ENCODE peak calls at places on chromosomes 12 and 14, in nine cellular contexts. P, L, Y, M, B, O, K, J and C are unnamed samples. For H3K4me1, the result is how much of the 10 kb centered on the place peaks cover.

GRCh38 chr12:93868771-93869170 is 191.6 kb downstream of the CRADD start:
- DNase-seq in P (no peak), L (no peak), Y (no peak), M (no peak), B (no peak), O (no peak), K (no peak), J (no peak), C (no peak)

GRCh38 chr12:57268264-57268663 is 17.3 kb upstream of the STAC3 start:
- DNase-seq in P (no peak), L (no peak), Y (no peak), M (no peak), B (no peak), O (no peak), K (no peak), J (no peak), C (no peak)

GRCh38 chr14:24275524-24276139 is 4.2 kb upstream of the RABGGTA start:
- DNase-seq in P (no peak), L (no peak), Y (no peak), M (no peak), B (no peak), O (no peak), K (peak), J (no peak), C (no peak)

GRCh38 chr12:5295966-5296365 is 135.9 kb upstream of the NTF3 start:
- DNase-seq in P (no peak), L (no peak), Y (no peak), M (no peak), B (no peak), O (no peak), K (no peak), J (no peak), C (no peak)

GRCh38 chr12:38586652-38587219 is 270.2 kb downstream of the ALG10B start:
- DNase-seq in P (no peak), L (no peak), Y (no peak), M (no peak), B (no peak), O (no peak), K (no peak), J (no peak), C (no peak)

GRCh38 chr12:51726931-51727330 is 121.6 kb downstream of the FIGNL2 start:
- DNase-seq in P (no peak), L (no peak), Y (no peak), M (no peak), B (no peak), O (no peak), K (no peak), J (peak), C (no peak)

GRCh38 chr14:21852061-21852664 is 178.5 kb upstream of the OR4E1 start:
- DNase-seq in P (no peak), L (no peak), Y (peak), M (peak), B (peak), O (peak), K (peak), J (peak), C (peak)

GRCh38 chr14:69204753-69205152 is 13.5 kb downstream of the EXD2 start:
- DNase-seq in P (no peak), L (no peak), Y (no peak), M (no peak), B (no peak), O (no peak), K (no peak), J (peak), C (no peak)

GRCh38 chr14:76083796-76084195 is 67.9 kb upstream of the GPATCH2L start:
- DNase-seq in P (no peak), L (no peak), Y (no peak), M (no peak), B (no peak), O (no peak), K (no peak), J (no peak), C (no peak)

GRCh38 chr12:109524466-109525278 is 47.2 kb downstream of the UBE3B start:
- DNase-seq in P (no peak), L (no peak), Y (no peak), M (no peak), B (no peak), O (no peak), K (no peak), J (no peak), C (no peak)

GRCh38 chr14:58777541-58777979 is 139.8 kb downstream of the DACT1 start:
- DNase-seq in P (no peak), L (no peak), Y (no peak), M (no peak), B (no peak), O (no peak), K (no peak), J (no peak), C (no peak)

GRCh38 chr14:83347874-83348273 is 1814.2 kb upstream of the SEL1L start:
- DNase-seq in P (no peak), L (no peak), Y (no peak), M (no peak), B (no peak), O (no peak), K (no peak), J (no peak), C (no peak)

GRCh38 chr12:122757568-122757967 is 4.9 kb downstream of the DENR start:
- DNase-seq in P (no peak), L (no peak), Y (no peak), M (no peak), B (no peak), O (no peak), K (no peak), J (no peak), C (no peak)

GRCh38 chr12:28936221-28936620 is 212.9 kb upstream of the FAR2 start:
- DNase-seq in P (no peak), L (no peak), Y (no peak), M (no peak), B (no peak), O (no peak), K (no peak), J (no peak), C (no peak)

GRCh38 chr12:47110706-47111391 is 31.1 kb upstream of the AMIGO2 start:
- DNase-seq in P (no peak), L (no peak), Y (no peak), M (no peak), B (no peak), O (no peak), K (no peak), J (no peak), C (no peak)

GRCh38 chr14:20516921-20517320 is 11.6 kb downstream of the RNASE10 start:
- DNase-seq in P (no peak), L (no peak), Y (no peak), M (no peak), B (no peak), O (no peak), K (no peak), J (peak), C (no peak)

GRCh38 chr12:96108321-96108720 is 72.9 kb upstream of the LTA4H start:
- DNase-seq in P (peak), L (no peak), Y (peak), M (peak), B (no peak), O (no peak), K (no peak), J (peak), C (peak)

GRCh38 chr14:53741379-53742225 is 215.0 kb downstream of the BMP4 start:
- DNase-seq in P (no peak), L (no peak), Y (no peak), M (no peak), B (no peak), O (no peak), K (no peak), J (no peak), C (no peak)

GRCh38 chr12:57533108-57533507 is 10.5 kb downstream of the MBD6 start:
- DNase-seq in P (no peak), L (no peak), Y (no peak), M (no peak), B (no peak), O (no peak), K (no peak), J (no peak), C (no peak)

GRCh38 chr12:6765048-6765633 is 1.0 kb upstream of the PTMS start:
- DNase-seq in P (no peak), L (no peak), Y (no peak), M (no peak), B (no peak), O (no peak), K (no peak), J (peak), C (no peak)

GRCh38 chr12:50355365-50355764 is 41.0 kb downstream of the FAM186A start:
- DNase-seq in P (no peak), L (no peak), Y (no peak), M (no peak), B (no peak), O (peak), K (no peak), J (no peak), C (no peak)

GRCh38 chr12:46493352-46494209 is 121.0 kb upstream of the SLC38A2 start:
- DNase-seq in P (no peak), L (no peak), Y (no peak), M (no peak), B (no peak), O (no peak), K (no peak), J (peak), C (no peak)

GRCh38 chr14:77197988-77198387 is 16.4 kb downstream of the TMEM63C start:
- DNase-seq in P (peak), L (no peak), Y (no peak), M (no peak), B (no peak), O (no peak), K (no peak), J (no peak), C (no peak)
- H3K4me1 ChIP-seq in P (under half), L (under half), Y (under half), M (under half), B (under half), O (under half), K (under half), J (under half), C (under half)

DNA sequence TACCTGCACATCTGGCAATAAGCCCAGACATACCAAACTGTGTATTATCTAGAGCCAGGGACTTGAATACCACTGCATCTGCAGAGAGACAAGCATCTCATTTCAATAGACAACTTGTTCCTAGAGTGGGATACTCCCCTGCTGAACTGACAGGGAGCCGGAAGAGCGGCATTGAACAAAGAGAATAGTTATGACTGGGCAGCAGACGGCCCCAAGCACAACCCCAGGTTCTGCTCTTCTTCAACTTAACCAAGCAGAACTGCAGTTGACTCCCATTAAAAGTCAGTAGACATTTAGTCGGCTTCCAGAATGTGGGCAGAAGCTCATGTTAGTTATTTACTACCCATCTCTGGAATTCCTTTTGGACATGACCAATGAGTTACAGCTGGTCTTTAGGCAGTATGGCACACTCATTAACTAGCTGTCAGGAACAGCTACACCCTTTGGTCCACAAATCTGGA is 112.9 kb downstream of the HMGA2 start:
- DNase-seq in P (no peak), L (no peak), Y (no peak), M (no peak), B (no peak), O (no peak), K (no peak), J (no peak), C (no peak)
- H3K27ac ChIP-seq in P (no peak), L (no peak), Y (no peak), M (no peak), B (no peak), O (no peak), K (peak), J (peak), C (no peak)

DNA sequence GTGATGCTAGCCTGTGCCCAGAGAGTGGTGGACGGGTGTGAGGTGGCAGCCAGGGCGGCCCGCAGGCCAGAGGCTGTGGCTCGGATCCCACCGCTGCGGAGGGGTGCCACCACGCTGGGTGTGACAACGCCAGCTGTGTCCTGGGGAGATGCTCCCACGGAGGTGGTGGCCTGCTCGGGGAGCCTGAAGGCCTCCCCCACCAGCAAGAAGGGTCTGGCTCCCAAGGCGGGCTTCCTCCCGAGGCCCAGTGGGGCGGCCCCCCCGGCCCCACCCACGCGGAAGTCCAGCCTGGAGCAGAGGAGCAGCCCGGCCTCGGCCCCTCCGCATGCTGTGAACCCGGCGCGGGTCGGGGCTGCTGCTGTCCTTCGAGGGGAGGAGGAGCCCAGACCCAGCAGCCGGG is 38.2 kb downstream of the KIF26A start:
- DNase-seq in P (no peak), L (no peak), Y (no peak), M (no peak), B (no peak), O (no peak), K (no peak), J (no peak), C (no peak)
- H3K4me1 ChIP-seq in P (under half), L (under half), Y (under half), M (under half), B (under half), O (under half), K (under half), J (under half), C (under half)

GRCh38 chr14:63155511-63156189 is 48.6 kb upstream of the RHOJ start:
- DNase-seq in P (no peak), L (no peak), Y (no peak), M (no peak), B (no peak), O (peak), K (no peak), J (peak), C (no peak)
- H3K27ac ChIP-seq in P (no peak), L (no peak), Y (no peak), M (no peak), B (no peak), O (no peak), K (no peak), J (peak), C (no peak)

GRCh38 chr12:124538194-124539082 is 29.0 kb downstream of the NCOR2 start:
- DNase-seq in P (no peak), L (peak), Y (no peak), M (no peak), B (peak), O (no peak), K (no peak), J (no peak), C (no peak)
- H3K4me1 ChIP-seq in P (half or more), L (under half), Y (under half), M (under half), B (under half), O (under half), K (under half), J (under half), C (under half)

DNA sequence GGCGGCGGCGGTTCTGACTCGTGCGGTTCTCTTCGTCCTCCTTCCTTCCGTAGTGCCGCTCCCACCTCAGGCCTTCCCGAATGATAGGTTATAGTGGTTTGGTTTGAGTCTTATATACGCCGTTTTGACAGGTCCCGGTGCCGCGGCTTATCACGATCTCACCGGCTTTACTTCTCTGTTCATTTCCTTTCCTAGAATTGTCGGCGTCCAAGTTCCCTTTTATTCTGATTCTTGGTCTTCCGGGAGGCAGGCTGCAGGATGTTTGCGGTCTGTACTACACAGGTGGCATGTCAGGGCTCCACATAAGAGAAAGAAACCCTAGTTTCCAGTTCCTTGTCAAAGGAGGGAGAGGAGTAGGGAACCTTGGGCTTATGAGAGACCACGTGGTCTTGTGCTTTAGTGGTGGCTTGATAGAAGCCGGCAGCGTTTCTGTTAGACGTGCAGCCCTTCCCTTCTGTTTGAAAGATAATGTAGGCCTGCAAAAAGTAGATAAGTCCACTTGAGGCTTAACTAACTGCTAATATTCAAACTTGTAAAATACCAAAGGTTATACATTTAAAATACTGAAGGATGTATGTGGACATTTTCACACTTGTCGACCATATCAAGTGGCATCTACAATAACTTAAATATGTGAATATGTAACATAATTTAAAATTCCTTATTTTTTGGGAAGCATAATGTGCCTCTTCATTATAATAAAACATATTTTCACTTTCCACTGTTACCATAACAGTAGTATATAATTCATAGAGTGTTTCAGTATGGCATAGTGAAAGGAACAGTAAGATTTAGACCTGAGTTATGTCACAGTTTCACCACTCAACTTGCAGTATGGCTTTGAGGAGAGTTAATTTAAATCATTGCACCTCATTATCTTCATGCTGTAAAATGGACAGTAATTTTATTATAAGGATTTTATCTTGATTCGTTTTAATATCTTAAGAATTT is 804 bp downstream of the USP15 start:
- DNase-seq in P (no peak), L (no peak), Y (peak), M (peak), B (peak), O (peak), K (peak), J (peak), C (peak)
- H3K27ac ChIP-seq in P (peak), L (peak), Y (peak), M (peak), B (peak), O (peak), K (peak), J (peak), C (peak)

DNA sequence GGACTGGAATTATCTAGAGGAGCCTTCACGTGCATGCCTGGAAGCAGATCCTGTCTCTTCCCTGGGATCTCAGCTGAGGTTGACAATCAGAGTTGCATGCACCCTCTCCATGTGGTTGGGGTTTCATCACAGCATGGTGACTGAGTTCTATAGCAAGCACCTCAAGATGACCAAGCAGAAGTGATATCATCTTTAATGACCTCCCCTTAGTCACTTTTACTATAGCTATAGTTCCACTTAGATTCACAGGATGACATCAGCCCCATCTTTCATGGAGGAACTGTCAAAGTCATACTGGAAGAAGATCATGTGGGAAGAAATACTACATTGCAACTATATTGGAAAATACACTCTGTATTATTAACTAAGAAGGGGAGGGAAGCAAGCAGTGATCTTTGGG is 105.8 kb upstream of the ATXN7L3B start:
- DNase-seq in P (no peak), L (no peak), Y (no peak), M (no peak), B (no peak), O (no peak), K (no peak), J (no peak), C (no peak)
- H3K4me1 ChIP-seq in P (under half), L (under half), Y (under half), M (under half), B (under half), O (under half), K (under half), J (under half), C (under half)

GRCh38 chr12:10065241-10065640 is 33.5 kb downstream of the CLEC1A start:
- DNase-seq in P (no peak), L (no peak), Y (no peak), M (no peak), B (no peak), O (no peak), K (no peak), J (no peak), C (no peak)

GRCh38 chr12:10067942-10068341 is 30.8 kb downstream of the CLEC1A start:
- DNase-seq in P (no peak), L (no peak), Y (no peak), M (no peak), B (no peak), O (no peak), K (no peak), J (peak), C (no peak)

GRCh38 chr12:10069099-10069498 is 29.7 kb downstream of the CLEC1A start:
- DNase-seq in P (no peak), L (no peak), Y (no peak), M (no peak), B (no peak), O (no peak), K (no peak), J (peak), C (no peak)

GRCh38 chr12:10068634-10069033 is 30.2 kb downstream of the CLEC1A start:
- DNase-seq in P (no peak), L (no peak), Y (no peak), M (no peak), B (no peak), O (no peak), K (no peak), J (peak), C (no peak)

DNA sequence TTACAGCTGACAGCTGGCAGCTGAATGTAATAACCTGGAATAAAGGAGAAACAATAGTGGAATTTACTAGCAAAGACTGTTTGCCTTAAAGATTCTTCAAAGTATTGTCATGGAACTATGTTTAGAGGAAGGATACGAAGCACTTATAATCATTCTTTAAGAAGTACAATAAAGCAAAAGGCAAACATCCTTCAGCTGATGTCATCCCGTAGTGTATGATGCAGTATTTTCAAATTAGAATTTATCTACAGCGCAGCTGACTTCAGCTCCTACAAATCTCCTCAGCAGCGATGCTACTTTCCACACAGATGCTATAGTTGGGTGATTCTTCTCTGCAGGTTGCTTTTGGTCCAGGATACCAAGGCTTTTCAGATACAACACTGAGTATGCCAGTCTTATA is 31.5 kb downstream of the CLEC1A start:
- DNase-seq in P (no peak), L (no peak), Y (no peak), M (no peak), B (no peak), O (no peak), K (no peak), J (peak), C (no peak)
- H3K27ac ChIP-seq in P (peak), L (no peak), Y (no peak), M (no peak), B (no peak), O (no peak), K (peak), J (peak), C (no peak)

GRCh38 chr12:111085100-111085499 is 164.7 kb upstream of the MYL2 start:
- DNase-seq in P (no peak), L (no peak), Y (no peak), M (no peak), B (no peak), O (no peak), K (no peak), J (no peak), C (no peak)
- H3K4me1 ChIP-seq in P (under half), L (under half), Y (under half), M (under half), B (under half), O (under half), K (under half), J (under half), C (under half)